ENCODE peak calls at places on chromosome 9, in seven cellular contexts. One of them, this sample, is unnamed.

GRCh38 chr9:86135374-86135773 is 36.0 kb upstream of the GOLM1 start:
- DNase-seq in stimulated activated CD8-positive, alpha-beta memory T cell treated with anti-CD3 and anti-CD28 coated beads, Interleukin-15, amount 100 ng/mL, for 1 hour: no peak
- DNase-seq in iPS DF 19.7: no peak
- DNase-seq in HuH-7.5: no peak
- DNase-seq in stimulated activated CD4-positive, alpha-beta T cell treated with anti-CD3 and anti-CD28 coated beads, Interleukin-4, amount 100 ng/mL, for 48 hours: no peak
- DNase-seq in fibroblast of mammary gland: no peak
- DNase-seq in esophagus squamous epithelium: no peak
- DNase-seq in this sample: no peak

GRCh38 chr9:121662896-121663580 is 11.6 kb downstream of the DAB2IP start:
- DNase-seq in stimulated activated CD8-positive, alpha-beta memory T cell treated with anti-CD3 and anti-CD28 coated beads, Interleukin-15, amount 100 ng/mL, for 1 hour: no peak
- DNase-seq in iPS DF 19.7: no peak
- DNase-seq in HuH-7.5: no peak
- DNase-seq in stimulated activated CD4-positive, alpha-beta T cell treated with anti-CD3 and anti-CD28 coated beads, Interleukin-4, amount 100 ng/mL, for 48 hours: no peak
- DNase-seq in fibroblast of mammary gland: no peak
- DNase-seq in esophagus squamous epithelium: no peak
- DNase-seq in this sample: no peak

GRCh38 chr9:113808391-113809191 is 67.5 kb upstream of the ZNF618 start:
- DNase-seq in stimulated activated CD8-positive, alpha-beta memory T cell treated with anti-CD3 and anti-CD28 coated beads, Interleukin-15, amount 100 ng/mL, for 1 hour: no peak
- DNase-seq in iPS DF 19.7: no peak
- DNase-seq in HuH-7.5: no peak
- DNase-seq in stimulated activated CD4-positive, alpha-beta T cell treated with anti-CD3 and anti-CD28 coated beads, Interleukin-4, amount 100 ng/mL, for 48 hours: no peak
- DNase-seq in fibroblast of mammary gland: peak
- DNase-seq in esophagus squamous epithelium: no peak
- DNase-seq in this sample: no peak

GRCh38 chr9:18009902-18010301 is 431.0 kb downstream of the SH3GL2 start:
- DNase-seq in stimulated activated CD8-positive, alpha-beta memory T cell treated with anti-CD3 and anti-CD28 coated beads, Interleukin-15, amount 100 ng/mL, for 1 hour: no peak
- DNase-seq in iPS DF 19.7: no peak
- DNase-seq in HuH-7.5: no peak
- DNase-seq in stimulated activated CD4-positive, alpha-beta T cell treated with anti-CD3 and anti-CD28 coated beads, Interleukin-4, amount 100 ng/mL, for 48 hours: no peak
- DNase-seq in fibroblast of mammary gland: no peak
- DNase-seq in esophagus squamous epithelium: no peak
- DNase-seq in this sample: no peak

GRCh38 chr9:38046669-38047300 is 22.2 kb downstream of the SHB start:
- DNase-seq in stimulated activated CD8-positive, alpha-beta memory T cell treated with anti-CD3 and anti-CD28 coated beads, Interleukin-15, amount 100 ng/mL, for 1 hour: no peak
- DNase-seq in iPS DF 19.7: no peak
- DNase-seq in HuH-7.5: no peak
- DNase-seq in stimulated activated CD4-positive, alpha-beta T cell treated with anti-CD3 and anti-CD28 coated beads, Interleukin-4, amount 100 ng/mL, for 48 hours: no peak
- DNase-seq in fibroblast of mammary gland: no peak
- DNase-seq in esophagus squamous epithelium: no peak
- DNase-seq in this sample: no peak

GRCh38 chr9:123322771-123323481 is 33.1 kb upstream of the CRB2 start:
- DNase-seq in stimulated activated CD8-positive, alpha-beta memory T cell treated with anti-CD3 and anti-CD28 coated beads, Interleukin-15, amount 100 ng/mL, for 1 hour: peak
- DNase-seq in iPS DF 19.7: no peak
- DNase-seq in HuH-7.5: no peak
- DNase-seq in stimulated activated CD4-positive, alpha-beta T cell treated with anti-CD3 and anti-CD28 coated beads, Interleukin-4, amount 100 ng/mL, for 48 hours: peak
- DNase-seq in fibroblast of mammary gland: no peak
- DNase-seq in esophagus squamous epithelium: no peak
- DNase-seq in this sample: peak

GRCh38 chr9:91782711-91783214 is 167.3 kb downstream of the ROR2 start:
- DNase-seq in stimulated activated CD8-positive, alpha-beta memory T cell treated with anti-CD3 and anti-CD28 coated beads, Interleukin-15, amount 100 ng/mL, for 1 hour: no peak
- DNase-seq in iPS DF 19.7: no peak
- DNase-seq in HuH-7.5: no peak
- DNase-seq in stimulated activated CD4-positive, alpha-beta T cell treated with anti-CD3 and anti-CD28 coated beads, Interleukin-4, amount 100 ng/mL, for 48 hours: no peak
- DNase-seq in fibroblast of mammary gland: no peak
- DNase-seq in esophagus squamous epithelium: no peak
- DNase-seq in this sample: no peak

GRCh38 chr9:99825158-99826046 is 3.7 kb downstream of the NR4A3 start:
- DNase-seq in stimulated activated CD8-positive, alpha-beta memory T cell treated with anti-CD3 and anti-CD28 coated beads, Interleukin-15, amount 100 ng/mL, for 1 hour: no peak
- DNase-seq in iPS DF 19.7: no peak
- DNase-seq in HuH-7.5: no peak
- DNase-seq in stimulated activated CD4-positive, alpha-beta T cell treated with anti-CD3 and anti-CD28 coated beads, Interleukin-4, amount 100 ng/mL, for 48 hours: no peak
- DNase-seq in fibroblast of mammary gland: no peak
- DNase-seq in esophagus squamous epithelium: no peak
- DNase-seq in this sample: no peak

GRCh38 chr9:128558431-128559310 is 6.3 kb downstream of the SPTAN1 start:
- DNase-seq in stimulated activated CD8-positive, alpha-beta memory T cell treated with anti-CD3 and anti-CD28 coated beads, Interleukin-15, amount 100 ng/mL, for 1 hour: no peak
- DNase-seq in iPS DF 19.7: no peak
- DNase-seq in HuH-7.5: peak
- DNase-seq in stimulated activated CD4-positive, alpha-beta T cell treated with anti-CD3 and anti-CD28 coated beads, Interleukin-4, amount 100 ng/mL, for 48 hours: peak
- DNase-seq in fibroblast of mammary gland: peak
- DNase-seq in esophagus squamous epithelium: no peak
- DNase-seq in this sample: peak

GRCh38 chr9:34710023-34710422 is at the start of gene CCL21:
- DNase-seq in stimulated activated CD8-positive, alpha-beta memory T cell treated with anti-CD3 and anti-CD28 coated beads, Interleukin-15, amount 100 ng/mL, for 1 hour: no peak
- DNase-seq in iPS DF 19.7: no peak
- DNase-seq in HuH-7.5: no peak
- DNase-seq in stimulated activated CD4-positive, alpha-beta T cell treated with anti-CD3 and anti-CD28 coated beads, Interleukin-4, amount 100 ng/mL, for 48 hours: no peak
- DNase-seq in fibroblast of mammary gland: no peak
- DNase-seq in esophagus squamous epithelium: no peak
- DNase-seq in this sample: no peak

GRCh38 chr9:124780060-124780756 is 3.3 kb downstream of the OLFML2A start:
- DNase-seq in stimulated activated CD8-positive, alpha-beta memory T cell treated with anti-CD3 and anti-CD28 coated beads, Interleukin-15, amount 100 ng/mL, for 1 hour: no peak
- DNase-seq in iPS DF 19.7: no peak
- DNase-seq in HuH-7.5: no peak
- DNase-seq in stimulated activated CD4-positive, alpha-beta T cell treated with anti-CD3 and anti-CD28 coated beads, Interleukin-4, amount 100 ng/mL, for 48 hours: no peak
- DNase-seq in fibroblast of mammary gland: peak
- DNase-seq in esophagus squamous epithelium: no peak
- DNase-seq in this sample: no peak

GRCh38 chr9:116361558-116361957 is 208.0 kb downstream of the PAPPA start:
- DNase-seq in stimulated activated CD8-positive, alpha-beta memory T cell treated with anti-CD3 and anti-CD28 coated beads, Interleukin-15, amount 100 ng/mL, for 1 hour: no peak
- DNase-seq in iPS DF 19.7: no peak
- DNase-seq in HuH-7.5: no peak
- DNase-seq in stimulated activated CD4-positive, alpha-beta T cell treated with anti-CD3 and anti-CD28 coated beads, Interleukin-4, amount 100 ng/mL, for 48 hours: no peak
- DNase-seq in fibroblast of mammary gland: no peak
- DNase-seq in esophagus squamous epithelium: no peak
- DNase-seq in this sample: no peak

GRCh38 chr9:10050016-10050415 is 562.8 kb downstream of the PTPRD start:
- DNase-seq in stimulated activated CD8-positive, alpha-beta memory T cell treated with anti-CD3 and anti-CD28 coated beads, Interleukin-15, amount 100 ng/mL, for 1 hour: no peak
- DNase-seq in iPS DF 19.7: no peak
- DNase-seq in HuH-7.5: no peak
- DNase-seq in stimulated activated CD4-positive, alpha-beta T cell treated with anti-CD3 and anti-CD28 coated beads, Interleukin-4, amount 100 ng/mL, for 48 hours: no peak
- DNase-seq in fibroblast of mammary gland: peak
- DNase-seq in esophagus squamous epithelium: no peak
- DNase-seq in this sample: no peak

GRCh38 chr9:121783126-121783522 is 131.7 kb downstream of the DAB2IP start:
- DNase-seq in stimulated activated CD8-positive, alpha-beta memory T cell treated with anti-CD3 and anti-CD28 coated beads, Interleukin-15, amount 100 ng/mL, for 1 hour: no peak
- DNase-seq in iPS DF 19.7: no peak
- DNase-seq in HuH-7.5: no peak
- DNase-seq in stimulated activated CD4-positive, alpha-beta T cell treated with anti-CD3 and anti-CD28 coated beads, Interleukin-4, amount 100 ng/mL, for 48 hours: no peak
- DNase-seq in fibroblast of mammary gland: no peak
- DNase-seq in esophagus squamous epithelium: no peak
- DNase-seq in this sample: no peak

GRCh38 chr9:133331221-133331620 is 4.8 kb downstream of the SURF6 start:
- DNase-seq in stimulated activated CD8-positive, alpha-beta memory T cell treated with anti-CD3 and anti-CD28 coated beads, Interleukin-15, amount 100 ng/mL, for 1 hour: no peak
- DNase-seq in iPS DF 19.7: no peak
- DNase-seq in HuH-7.5: no peak
- DNase-seq in stimulated activated CD4-positive, alpha-beta T cell treated with anti-CD3 and anti-CD28 coated beads, Interleukin-4, amount 100 ng/mL, for 48 hours: no peak
- DNase-seq in fibroblast of mammary gland: no peak
- DNase-seq in esophagus squamous epithelium: no peak
- DNase-seq in this sample: no peak

GRCh38 chr9:976805-977360 is 428 bp downstream of the DMRT3 start:
- DNase-seq in stimulated activated CD8-positive, alpha-beta memory T cell treated with anti-CD3 and anti-CD28 coated beads, Interleukin-15, amount 100 ng/mL, for 1 hour: no peak
- DNase-seq in iPS DF 19.7: no peak
- DNase-seq in HuH-7.5: no peak
- DNase-seq in stimulated activated CD4-positive, alpha-beta T cell treated with anti-CD3 and anti-CD28 coated beads, Interleukin-4, amount 100 ng/mL, for 48 hours: no peak
- DNase-seq in fibroblast of mammary gland: no peak
- DNase-seq in esophagus squamous epithelium: no peak
- DNase-seq in this sample: no peak

GRCh38 chr9:100426532-100427365 is at the start of gene MSANTD3:
- DNase-seq in stimulated activated CD8-positive, alpha-beta memory T cell treated with anti-CD3 and anti-CD28 coated beads, Interleukin-15, amount 100 ng/mL, for 1 hour: peak
- DNase-seq in iPS DF 19.7: no peak
- DNase-seq in HuH-7.5: peak
- DNase-seq in stimulated activated CD4-positive, alpha-beta T cell treated with anti-CD3 and anti-CD28 coated beads, Interleukin-4, amount 100 ng/mL, for 48 hours: peak
- DNase-seq in fibroblast of mammary gland: peak
- DNase-seq in esophagus squamous epithelium: no peak
- DNase-seq in this sample: peak

GRCh38 chr9:18142964-18143363 is 331.0 kb upstream of the ADAMTSL1 start:
- DNase-seq in stimulated activated CD8-positive, alpha-beta memory T cell treated with anti-CD3 and anti-CD28 coated beads, Interleukin-15, amount 100 ng/mL, for 1 hour: no peak
- DNase-seq in iPS DF 19.7: no peak
- DNase-seq in HuH-7.5: no peak
- DNase-seq in stimulated activated CD4-positive, alpha-beta T cell treated with anti-CD3 and anti-CD28 coated beads, Interleukin-4, amount 100 ng/mL, for 48 hours: no peak
- DNase-seq in fibroblast of mammary gland: peak
- DNase-seq in esophagus squamous epithelium: no peak
- DNase-seq in this sample: no peak

GRCh38 chr9:127158995-127159801 is 36.8 kb upstream of the ANGPTL2 start:
- DNase-seq in stimulated activated CD8-positive, alpha-beta memory T cell treated with anti-CD3 and anti-CD28 coated beads, Interleukin-15, amount 100 ng/mL, for 1 hour: no peak
- DNase-seq in iPS DF 19.7: peak
- DNase-seq in HuH-7.5: peak
- DNase-seq in stimulated activated CD4-positive, alpha-beta T cell treated with anti-CD3 and anti-CD28 coated beads, Interleukin-4, amount 100 ng/mL, for 48 hours: no peak
- DNase-seq in fibroblast of mammary gland: peak
- DNase-seq in esophagus squamous epithelium: no peak
- DNase-seq in this sample: no peak

GRCh38 chr9:79765466-79765865 is 193.7 kb downstream of the TLE4 start:
- DNase-seq in stimulated activated CD8-positive, alpha-beta memory T cell treated with anti-CD3 and anti-CD28 coated beads, Interleukin-15, amount 100 ng/mL, for 1 hour: no peak
- DNase-seq in iPS DF 19.7: no peak
- DNase-seq in HuH-7.5: no peak
- DNase-seq in stimulated activated CD4-positive, alpha-beta T cell treated with anti-CD3 and anti-CD28 coated beads, Interleukin-4, amount 100 ng/mL, for 48 hours: no peak
- DNase-seq in fibroblast of mammary gland: no peak
- DNase-seq in esophagus squamous epithelium: no peak
- DNase-seq in this sample: no peak

GRCh38 chr9:116365056-116365471 is 211.5 kb downstream of the PAPPA start:
- DNase-seq in stimulated activated CD8-positive, alpha-beta memory T cell treated with anti-CD3 and anti-CD28 coated beads, Interleukin-15, amount 100 ng/mL, for 1 hour: no peak
- DNase-seq in iPS DF 19.7: no peak
- DNase-seq in HuH-7.5: no peak
- DNase-seq in stimulated activated CD4-positive, alpha-beta T cell treated with anti-CD3 and anti-CD28 coated beads, Interleukin-4, amount 100 ng/mL, for 48 hours: no peak
- DNase-seq in fibroblast of mammary gland: peak
- DNase-seq in esophagus squamous epithelium: no peak
- DNase-seq in this sample: no peak